ENCODE peak calls at places on chromosomes 1 and 21, in nine cellular contexts. R is astrocyte of the spinal cord, C is HL-60, W is AG10803, I is heart right ventricle, J is H9, D is IMR-90, U is mesothelial cell of epicardium, P is AG09319. T is an unnamed sample.

GRCh38 chr1:154263465-154264332 is 8.7 kb upstream of the HAX1 start:
- DNase-seq in W (no peak), R (no peak), J (no peak), C (no peak), D (peak; percentile 37), P (no peak), I (no peak), U (no peak), T (no peak)

GRCh38 chr1:169835647-169836046 is 40.9 kb upstream of the METTL18 start:
- DNase-seq in J (no peak), I (no peak), P (no peak), C (no peak), R (no peak), U (no peak), W (no peak), D (no peak), T (no peak)

GRCh38 chr1:50742523-50742922 is 217.5 kb downstream of the FAF1 start:
- DNase-seq in R (no peak), J (no peak), P (no peak), U (no peak), W (no peak), D (peak; percentile 41), I (no peak), C (no peak), T (no peak)

GRCh38 chr1:205239078-205239477 is 11.3 kb downstream of the TMCC2 start:
- DNase-seq in J (no peak), W (no peak), R (no peak), C (no peak), D (no peak), U (no peak), I (no peak), P (no peak), T (no peak)

GRCh38 chr1:25642710-25643109 is 26.1 kb downstream of the MAN1C1 start:
- DNase-seq in J (no peak), U (peak; percentile 20), I (no peak), W (peak; percentile 55), D (peak; percentile 70), R (peak; percentile 33), C (no peak), P (peak; percentile 25), T (peak; percentile 39)

GRCh38 chr21:21415741-21416140 is 417.5 kb downstream of the NCAM2 start:
- DNase-seq in C (no peak), R (peak; percentile 8), W (no peak), J (no peak), U (no peak), P (no peak), I (no peak), D (no peak), T (no peak)

GRCh38 chr1:225366552-225366951 is 61.3 kb downstream of the LBR start:
- DNase-seq in J (no peak), P (no peak), I (no peak), U (no peak), D (no peak), W (no peak), C (no peak), R (no peak), T (no peak)

GRCh38 chr1:99496067-99496466 is 149.8 kb upstream of the PALMD start:
- DNase-seq in I (no peak), J (no peak), W (peak; percentile 6), C (no peak), R (peak; percentile 24), D (no peak), U (no peak), P (no peak), T (no peak)

GRCh38 chr1:203326830-203327683 is 21.7 kb downstream of the BTG2 start:
- DNase-seq in J (peak; percentile 93), P (peak; percentile 49), R (peak; percentile 89), C (peak; percentile 74), I (peak; percentile 95), D (peak; percentile 79), U (peak; percentile 96), W (peak; percentile 74), T (peak; percentile 96)

GRCh38 chr1:116997011-116997410 is 4.5 kb upstream of the CD101 start:
- DNase-seq in P (no peak), C (no peak), D (no peak), W (no peak), U (no peak), R (peak; percentile 39), J (no peak), I (no peak), T (no peak)

GRCh38 chr1:150554086-150554452 is 4.9 kb downstream of the ADAMTSL4 start:
- DNase-seq in U (no peak), W (no peak), P (no peak), I (no peak), R (no peak), D (no peak), J (peak; percentile 25), C (no peak), T (no peak)

GRCh38 chr1:218250492-218250891 is 34.6 kb upstream of the RRP15 start:
- DNase-seq in U (no peak), W (no peak), C (no peak), J (no peak), P (no peak), D (no peak), R (no peak), I (no peak), T (no peak)
- TF ChIP-seq CTCF in U (no peak), W (no peak), C (no peak), J (peak; percentile 60), P (no peak), D (peak; percentile 19), R (no peak), I (no peak), T (no peak)

DNA sequence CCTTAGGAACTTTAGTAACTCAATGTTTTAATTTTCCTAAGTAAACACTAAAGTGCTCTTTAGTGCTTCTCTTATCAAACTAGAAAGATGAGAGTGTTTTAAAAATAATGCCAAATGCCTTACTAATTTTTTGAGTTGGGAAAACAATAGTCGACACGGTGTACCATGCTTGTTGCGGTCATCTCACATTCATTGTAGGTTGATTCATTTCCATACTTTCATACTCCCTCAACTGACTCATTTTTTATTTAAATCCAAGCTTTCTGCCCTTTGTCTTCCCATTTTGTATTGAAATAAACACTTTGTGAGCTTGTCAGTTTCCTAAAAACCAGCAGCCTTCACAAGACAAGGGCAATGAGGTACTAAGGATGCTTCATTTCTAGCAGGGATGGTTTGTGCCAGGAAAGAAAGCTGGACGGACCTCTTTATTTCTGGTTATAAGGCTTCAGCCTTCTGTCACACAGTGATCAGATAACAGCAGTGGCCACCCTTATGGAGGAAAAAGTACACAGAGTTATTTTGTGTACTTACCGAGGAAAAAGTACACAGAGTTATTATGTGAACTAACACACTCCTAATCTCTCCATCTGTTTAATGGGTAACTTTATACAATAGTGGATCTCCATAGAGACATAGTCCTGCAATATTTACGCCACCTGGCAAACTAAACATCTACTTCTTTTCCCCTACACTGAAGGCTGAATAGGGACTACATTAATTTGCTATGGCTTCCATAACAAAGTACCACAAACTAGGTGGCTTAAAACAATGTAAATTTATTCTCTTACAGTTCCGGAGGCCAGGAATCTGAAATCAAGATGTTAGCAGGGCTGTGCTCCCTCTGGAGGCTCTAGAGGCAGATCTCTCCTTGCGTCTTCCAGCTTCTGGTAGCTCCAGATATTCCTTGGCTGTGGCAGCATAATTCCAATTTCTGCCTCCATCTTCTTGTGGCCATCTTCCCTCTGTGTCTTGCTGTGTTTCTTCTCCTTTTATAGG is 13.0 kb upstream of the CCDC190 start:
- DNase-seq in C (no peak), J (no peak), I (no peak), P (peak; percentile 14), R (peak; percentile 91), U (no peak), W (peak; percentile 43), D (peak; percentile 85), T (no peak)
- TF ChIP-seq CTCF in C (no peak), J (no peak), I (peak; percentile 9), P (peak; percentile 33), R (peak; percentile 69), U (no peak), W (peak; percentile 47), D (peak; percentile 36), T (no peak)

GRCh38 chr1:190373705-190374336 is 103.8 kb downstream of the BRINP3 start:
- DNase-seq in P (no peak), C (no peak), D (peak; percentile 38), R (peak; percentile 14), U (no peak), W (no peak), I (no peak), J (no peak), T (no peak)
- TF ChIP-seq CTCF in P (no peak), C (peak; percentile 36), D (peak; percentile 78), R (peak; percentile 48), U (peak; percentile 33), W (no peak), I (no peak), J (peak; percentile 80), T (no peak)

GRCh38 chr1:29364101-29364678 is 127.9 kb downstream of the PTPRU start:
- DNase-seq in W (no peak), J (peak; percentile 16), U (no peak), D (no peak), I (no peak), C (no peak), R (no peak), P (no peak), T (no peak)
- TF ChIP-seq CTCF in W (no peak), J (no peak), U (no peak), D (no peak), I (no peak), C (no peak), R (no peak), P (no peak), T (no peak)

GRCh38 chr1:19730232-19730631 is 65.6 kb downstream of the HTR6 start:
- DNase-seq in I (no peak), R (no peak), C (no peak), P (no peak), W (no peak), U (no peak), J (no peak), D (no peak), T (no peak)

GRCh38 chr1:19734056-19734455 is 65.7 kb downstream of the TMCO4 start:
- DNase-seq in R (peak; percentile 39), W (no peak), J (no peak), C (no peak), U (no peak), P (no peak), D (no peak), I (no peak), T (no peak)

GRCh38 chr1:19733615-19734014 is 66.1 kb downstream of the TMCO4 start:
- DNase-seq in P (no peak), U (no peak), W (no peak), J (no peak), C (no peak), R (no peak), D (no peak), I (no peak), T (no peak)

GRCh38 chr1:19730793-19731192 is 66.1 kb downstream of the HTR6 start:
- DNase-seq in P (no peak), J (no peak), R (no peak), D (no peak), U (no peak), C (no peak), W (no peak), I (no peak), T (no peak)

GRCh38 chr1:19731311-19731821 is 66.7 kb downstream of the HTR6 start:
- DNase-seq in J (no peak), R (no peak), W (no peak), I (no peak), U (no peak), P (no peak), C (no peak), D (peak; percentile 20), T (no peak)
- TF ChIP-seq CTCF in J (no peak), R (no peak), W (no peak), I (no peak), U (no peak), P (no peak), C (no peak), D (no peak), T (no peak)